ENCODE peak calls at places on chromosomes 13 and 19, in five cellular contexts. F is IMR-90, B is neural crest cell, Q is GM10248, P is OCI-LY7. J is an unnamed sample.

GRCh38 chr19:2123682-2124387 is 27.1 kb downstream of the IZUMO4 start:
- DNase-seq in F (no peak), B (peak), P (no peak), Q (no peak), J (peak)

GRCh38 chr13:45282994-45283393 is 58.0 kb downstream of the TPT1 start:
- DNase-seq in F (no peak), Q (no peak), B (no peak), P (no peak), J (no peak)

GRCh38 chr13:54029226-54029625 is 1000.6 kb downstream of the OLFM4 start:
- DNase-seq in B (no peak), P (peak), F (no peak), Q (peak), J (no peak)

GRCh38 chr13:50783940-50784339 is 59.6 kb downstream of the DLEU7 start:
- DNase-seq in B (no peak), Q (no peak), F (no peak), P (no peak), J (no peak)

GRCh38 chr13:40271931-40272775 is 394.3 kb downstream of the FOXO1 start:
- DNase-seq in F (peak), B (no peak), Q (no peak), P (no peak), J (peak)

GRCh38 chr19:29569038-29569911 is 36.8 kb upstream of the POP4 start:
- DNase-seq in B (no peak), Q (no peak), P (no peak), F (no peak), J (peak)

GRCh38 chr13:51801631-51802099 is 2.3 kb downstream of the DHRS12 start:
- DNase-seq in B (no peak), P (no peak), F (no peak), Q (no peak), J (no peak)

GRCh38 chr19:7691497-7691896 is 10.4 kb downstream of the FCER2 start:
- DNase-seq in F (no peak), P (no peak), Q (no peak), B (no peak), J (peak)

GRCh38 chr13:32989331-32989730 is 26.9 kb upstream of the KL start:
- DNase-seq in Q (no peak), P (no peak), B (no peak), F (no peak), J (no peak)

GRCh38 chr19:49514151-49514550 is 1.7 kb downstream of the FCGRT start:
- DNase-seq in B (no peak), F (no peak), P (no peak), Q (no peak), J (no peak)

GRCh38 chr19:40217921-40218890 is at the start of gene TTC9B:
- DNase-seq in Q (peak), F (no peak), P (no peak), B (peak), J (peak)

DNA sequence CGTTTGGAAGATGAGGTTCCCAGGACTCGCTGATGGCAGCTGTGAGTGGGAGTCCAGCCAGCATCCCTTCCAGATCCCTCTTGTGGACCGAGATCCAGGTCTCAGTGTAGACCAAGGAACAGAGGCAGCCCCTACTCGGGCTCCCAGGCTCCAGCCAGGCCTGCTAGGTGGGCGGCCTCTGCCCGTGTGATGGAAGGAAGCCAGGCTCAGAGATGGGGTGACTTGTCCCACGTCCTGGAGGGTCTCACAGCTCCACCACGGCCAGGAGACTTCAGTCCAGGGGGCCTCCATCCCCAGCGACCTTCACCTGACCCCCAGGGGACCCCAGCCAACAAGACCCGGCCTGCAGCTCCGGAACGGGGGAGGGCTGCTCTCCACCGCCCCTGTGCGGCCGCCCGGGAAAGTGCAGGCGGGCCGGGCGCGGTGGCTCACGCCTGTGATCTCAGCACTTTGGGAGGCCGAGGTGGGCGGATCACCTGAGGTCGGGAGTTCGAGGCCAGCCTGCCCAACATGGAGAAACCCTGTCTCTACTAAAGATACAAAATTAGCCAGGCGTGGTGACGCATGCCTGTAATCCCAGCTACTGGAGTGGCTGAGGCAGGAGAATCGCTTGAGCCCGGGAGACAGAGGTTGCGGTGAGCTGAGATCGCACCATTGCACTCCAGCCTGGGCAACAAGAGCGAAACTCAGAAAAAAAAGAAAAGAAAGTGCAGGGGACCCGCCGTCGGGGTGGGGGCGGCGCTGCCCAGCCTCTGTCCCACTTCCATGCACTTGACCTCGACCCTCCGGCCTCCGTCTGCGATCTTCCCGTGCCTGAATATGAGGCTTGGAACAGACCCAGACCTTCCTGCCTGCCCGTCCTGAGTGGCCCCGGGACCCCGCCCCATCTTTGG is 600 bp upstream of the MADCAM1 start:
- DNase-seq in P (no peak), F (peak), Q (peak), B (peak), J (peak)
- TF ChIP-seq CTCF in P (peak), F (peak), Q (peak), B (peak), J (peak)

GRCh38 chr13:85503797-85504196 is 295.4 kb downstream of the SLITRK6 start:
- DNase-seq in F (peak), Q (no peak), P (no peak), B (no peak), J (no peak)

GRCh38 chr13:85512421-85512820 is 286.8 kb downstream of the SLITRK6 start:
- DNase-seq in F (no peak), B (no peak), Q (no peak), P (no peak), J (no peak)

GRCh38 chr13:85509512-85509911 is 289.7 kb downstream of the SLITRK6 start:
- DNase-seq in F (peak), P (no peak), B (no peak), Q (no peak), J (no peak)

DNA sequence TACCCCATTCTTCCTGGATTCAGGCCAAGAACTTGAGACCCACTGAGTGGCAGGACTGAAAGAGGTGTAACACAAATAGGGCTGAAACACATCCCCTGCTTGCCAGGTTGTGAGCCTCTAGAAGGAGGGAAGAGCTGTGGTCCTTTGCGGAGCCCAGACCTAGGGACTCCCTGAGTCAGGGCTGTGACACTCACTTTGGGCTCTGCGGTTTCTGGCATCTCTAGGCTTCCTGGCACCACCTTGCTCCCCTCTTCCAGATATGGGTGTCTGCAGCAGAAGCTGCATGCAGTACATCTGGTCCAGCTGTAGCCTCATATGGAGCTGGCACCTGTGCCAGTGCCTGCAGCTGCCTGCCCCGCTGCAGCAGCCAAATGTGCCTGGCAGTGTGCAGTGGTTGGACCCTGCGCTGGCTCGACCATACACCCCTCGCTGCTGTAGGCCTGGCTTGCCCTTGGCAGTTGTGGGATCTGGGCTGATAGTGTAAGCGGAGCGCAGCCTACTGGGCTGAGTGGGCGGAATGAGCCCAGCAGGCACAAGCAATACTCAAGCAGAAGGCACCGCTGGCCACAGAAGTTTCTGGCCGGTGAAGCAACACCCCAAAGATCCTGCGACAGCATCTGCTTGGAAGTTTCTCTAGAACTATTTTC is 290.4 kb downstream of the SLITRK6 start:
- DNase-seq in F (no peak), Q (no peak), B (no peak), P (no peak), J (no peak)
- TF ChIP-seq CTCF in F (no peak), Q (no peak), B (no peak), P (no peak), J (no peak)

GRCh38 chr13:113833111-113833830 is 30.6 kb downstream of the GAS6 start:
- DNase-seq in F (no peak), P (no peak), B (no peak), Q (no peak), J (no peak)

GRCh38 chr13:113837554-113838355 is 26.1 kb downstream of the GAS6 start:
- DNase-seq in B (no peak), F (peak), Q (no peak), P (no peak), J (no peak)

GRCh38 chr13:113834496-113835200 is 29.2 kb downstream of the GAS6 start:
- DNase-seq in B (no peak), Q (no peak), F (no peak), P (no peak), J (no peak)

GRCh38 chr13:113836917-113837553 is 26.8 kb downstream of the GAS6 start:
- DNase-seq in Q (no peak), B (no peak), P (no peak), F (peak), J (no peak)

DNA sequence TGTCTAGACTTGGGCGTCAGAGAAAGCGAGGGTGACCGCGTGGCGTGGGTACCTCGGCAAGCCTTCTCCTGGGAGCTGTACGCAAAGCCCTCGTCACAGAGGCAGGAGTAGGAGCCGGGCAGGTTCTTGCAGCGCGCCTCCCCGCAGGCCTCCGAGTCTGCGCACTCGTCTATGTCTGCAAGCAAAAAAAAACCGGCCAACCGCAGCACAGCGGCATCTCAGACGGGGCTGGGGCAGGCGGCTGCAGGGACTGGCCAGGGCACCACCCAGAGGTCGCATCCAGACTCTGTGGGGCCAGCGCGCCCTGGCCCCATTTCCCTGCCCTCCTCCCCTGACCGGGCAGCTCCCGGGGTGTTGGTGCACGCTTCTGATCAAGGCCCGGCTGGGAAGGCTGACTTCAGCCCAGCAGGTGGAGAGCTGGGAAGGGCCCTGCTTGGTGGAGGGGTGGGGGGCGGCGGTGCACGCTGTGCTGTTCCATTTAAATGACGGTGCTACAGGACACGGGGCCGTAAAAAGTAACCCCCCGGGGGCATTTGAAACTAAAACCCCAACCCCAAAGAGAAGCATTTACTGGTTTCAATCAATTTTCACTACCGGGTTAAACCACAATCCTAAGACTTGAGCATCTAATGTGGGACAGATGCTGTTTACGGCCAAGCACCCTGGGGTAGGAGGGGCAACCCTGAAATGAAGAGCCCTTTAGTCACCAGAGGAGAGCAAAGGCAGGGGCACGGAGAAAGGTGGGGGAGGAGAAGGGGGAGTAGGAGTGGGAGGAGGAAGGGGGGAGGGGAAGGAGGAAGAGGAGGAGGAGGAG is 28.2 kb downstream of the GAS6 start:
- DNase-seq in B (no peak), P (no peak), Q (no peak), F (peak), J (no peak)
- TF ChIP-seq CTCF in B (no peak), P (no peak), Q (no peak), F (no peak), J (no peak)

DNA sequence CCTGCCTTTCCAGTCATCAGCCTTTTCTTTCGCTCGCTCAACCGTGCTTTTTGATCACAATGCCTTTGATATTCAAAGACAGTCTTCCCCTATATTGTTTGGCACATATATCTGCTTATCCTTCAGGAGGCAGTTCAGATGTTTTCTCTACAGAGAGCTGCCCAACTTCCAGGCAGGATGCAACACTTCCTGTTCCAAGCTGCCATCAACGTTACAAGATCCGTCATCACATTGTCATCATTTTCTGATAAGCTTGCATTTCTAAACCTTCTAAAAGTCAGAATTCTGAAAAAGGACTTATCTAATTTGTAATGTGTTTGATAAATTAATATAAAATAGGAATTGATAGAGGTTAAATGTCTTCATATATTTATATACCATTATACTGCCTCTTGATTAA is 574.2 kb downstream of the TBC1D4 start:
- DNase-seq in F (no peak), Q (no peak), B (no peak), P (no peak), J (no peak)
- TF ChIP-seq CTCF in F (no peak), Q (no peak), B (no peak), P (no peak), J (no peak)

J was measured in activated CD8-positive, alpha-beta T cell treated with anti-CD3 and anti-CD28 coated beads for 36 hours.